ENCODE peak calls at places on chromosome 16, in four cellular contexts. Z is IMR-90, I is mesendoderm, J is H1. P is an unnamed sample.

GRCh38 chr16:11836653-11837244 is 14.6 kb downstream of the RSL1D1 start:
- DNase-seq in Z (peak; percentile 87), I (peak; percentile 86), J (no peak), P (no peak)

GRCh38 chr16:63553980-63554379 is 1517.7 kb upstream of the CDH8 start:
- DNase-seq in Z (no peak), I (no peak), J (no peak), P (no peak)

GRCh38 chr16:24983521-24983920 is 31.6 kb downstream of the ARHGAP17 start:
- DNase-seq in J (no peak), Z (no peak), I (no peak), P (no peak)

GRCh38 chr16:77657016-77657415 is 65.3 kb upstream of the NUDT7 start:
- DNase-seq in I (peak; percentile 92), J (peak; percentile 47), Z (peak; percentile 13), P (no peak)

GRCh38 chr16:48632137-48632774 is 22.3 kb upstream of the N4BP1 start:
- DNase-seq in I (no peak), Z (no peak), J (peak; percentile 17), P (no peak)

GRCh38 chr16:72787130-72787518 is 260.8 kb downstream of the ZFHX3 start:
- DNase-seq in I (no peak), Z (no peak), J (peak; percentile 50), P (no peak)

GRCh38 chr16:26665166-26665939 is 401.4 kb upstream of the C16orf82 start:
- DNase-seq in Z (no peak), J (no peak), I (no peak), P (no peak)

GRCh38 chr16:47734987-47735594 is 274.0 kb downstream of the PHKB start:
- DNase-seq in Z (no peak), I (peak; percentile 16), J (no peak), P (no peak)

GRCh38 chr16:9053006-9053601 is 38.3 kb upstream of the HAPSTR1 start:
- DNase-seq in Z (peak; percentile 75), I (peak; percentile 99), J (peak; percentile 86), P (peak; percentile 82)

GRCh38 chr16:1032607-1033006 is 39.9 kb upstream of the SSTR5 start:
- DNase-seq in Z (no peak), J (no peak), I (no peak), P (no peak)

GRCh38 chr16:25219070-25219737 is 2.5 kb downstream of the AQP8 start:
- DNase-seq in J (no peak), Z (no peak), I (no peak), P (no peak)

GRCh38 chr16:53529529-53529928 is 26.5 kb upstream of the AKTIP start:
- DNase-seq in I (no peak), Z (no peak), J (no peak), P (no peak)

GRCh38 chr16:67296422-67296821 is 17.1 kb downstream of the PLEKHG4 start:
- DNase-seq in I (no peak), Z (peak; percentile 92), J (no peak), P (no peak)

GRCh38 chr16:668519-669171 is 713 bp downstream of the RHOT2 start:
- DNase-seq in I (no peak), Z (no peak), J (no peak), P (no peak)

GRCh38 chr16:82176204-82176603 is 6.2 kb upstream of the MPHOSPH6 start:
- DNase-seq in I (no peak), J (no peak), Z (no peak), P (no peak)

GRCh38 chr16:2008009-2008526 is 1.6 kb downstream of the ZNF598 start:
- DNase-seq in J (no peak), Z (peak; percentile 34), I (no peak), P (no peak)

GRCh38 chr16:82658796-82659195 is 32.0 kb downstream of the CDH13 start:
- DNase-seq in Z (peak; percentile 61), J (no peak), I (no peak), P (no peak)

GRCh38 chr16:10172848-10173655 is 9.2 kb downstream of the GRIN2A start:
- DNase-seq in J (no peak), I (peak; percentile 86), Z (no peak), P (no peak)

GRCh38 chr16:11621920-11622651 is 35.4 kb upstream of the LITAF start:
- DNase-seq in I (no peak), Z (no peak), J (no peak), P (no peak)

GRCh38 chr16:69276143-69277115 is 34.7 kb upstream of the VPS4A start:
- DNase-seq in J (no peak), I (no peak), Z (peak; percentile 98), P (no peak)

GRCh38 chr16:749010-749409 is 8.2 kb upstream of the CIAO3 start:
- DNase-seq in I (no peak), J (no peak), Z (peak; percentile 81), P (no peak)

GRCh38 chr16:22296225-22297113 is 740 bp upstream of the POLR3E start:
- DNase-seq in J (peak; percentile 63), I (peak; percentile 27), Z (no peak), P (no peak)

GRCh38 chr16:49019081-49019633 is 262.5 kb downstream of the CBLN1 start:
- DNase-seq in I (peak; percentile 89), J (peak; percentile 51), Z (peak; percentile 27), P (peak; percentile 46)

GRCh38 chr16:6193718-6194117 is 1096.1 kb upstream of the EEF2KMT start:
- DNase-seq in Z (no peak), J (peak; percentile 77), I (peak; percentile 95), P (peak; percentile 72)

GRCh38 chr16:67723151-67723915 is 4.2 kb upstream of the GFOD2 start:
- DNase-seq in I (peak; percentile 23), J (no peak), Z (peak; percentile 75), P (no peak)

GRCh38 chr16:67845291-67846062 is 1.3 kb upstream of the NUTF2 start:
- DNase-seq in I (no peak), Z (no peak), J (no peak), P (no peak)

GRCh38 chr16:51773051-51773450 is 622.0 kb upstream of the SALL1 start:
- DNase-seq in Z (no peak), I (peak; percentile 21), J (no peak), P (no peak)

GRCh38 chr16:50461400-50461760 is 86.8 kb upstream of the NKD1 start:
- DNase-seq in I (no peak), Z (no peak), J (no peak), P (no peak)

GRCh38 chr16:27781195-27781524 is 231.2 kb downstream of the KATNIP start:
- DNase-seq in Z (no peak), I (no peak), J (no peak), P (no peak)

GRCh38 chr16:56195151-56195550 is 3.9 kb downstream of the GNAO1 start:
- DNase-seq in I (no peak), J (no peak), Z (no peak), P (no peak)

GRCh38 chr16:18836702-18837101 is 35.4 kb upstream of the ARL6IP1 start:
- DNase-seq in Z (no peak), I (no peak), J (no peak), P (no peak)

GRCh38 chr16:53504665-53505064 is 1.7 kb upstream of the AKTIP start:
- DNase-seq in Z (peak; percentile 46), I (no peak), J (no peak), P (no peak)

GRCh38 chr16:12315330-12316138 is 339.0 kb downstream of the SNX29 start:
- DNase-seq in Z (no peak), I (no peak), J (no peak), P (no peak)

GRCh38 chr16:30950516-30951073 is 1.7 kb downstream of the ORAI3 start:
- DNase-seq in I (no peak), J (no peak), Z (no peak), P (no peak)
- H3K4ac ChIP-seq in I (no peak overlapping the region), J (peak overlapping the region; percentile 83), Z (peak overlapping the region; percentile 97), P (no peak overlapping the region)

DNA sequence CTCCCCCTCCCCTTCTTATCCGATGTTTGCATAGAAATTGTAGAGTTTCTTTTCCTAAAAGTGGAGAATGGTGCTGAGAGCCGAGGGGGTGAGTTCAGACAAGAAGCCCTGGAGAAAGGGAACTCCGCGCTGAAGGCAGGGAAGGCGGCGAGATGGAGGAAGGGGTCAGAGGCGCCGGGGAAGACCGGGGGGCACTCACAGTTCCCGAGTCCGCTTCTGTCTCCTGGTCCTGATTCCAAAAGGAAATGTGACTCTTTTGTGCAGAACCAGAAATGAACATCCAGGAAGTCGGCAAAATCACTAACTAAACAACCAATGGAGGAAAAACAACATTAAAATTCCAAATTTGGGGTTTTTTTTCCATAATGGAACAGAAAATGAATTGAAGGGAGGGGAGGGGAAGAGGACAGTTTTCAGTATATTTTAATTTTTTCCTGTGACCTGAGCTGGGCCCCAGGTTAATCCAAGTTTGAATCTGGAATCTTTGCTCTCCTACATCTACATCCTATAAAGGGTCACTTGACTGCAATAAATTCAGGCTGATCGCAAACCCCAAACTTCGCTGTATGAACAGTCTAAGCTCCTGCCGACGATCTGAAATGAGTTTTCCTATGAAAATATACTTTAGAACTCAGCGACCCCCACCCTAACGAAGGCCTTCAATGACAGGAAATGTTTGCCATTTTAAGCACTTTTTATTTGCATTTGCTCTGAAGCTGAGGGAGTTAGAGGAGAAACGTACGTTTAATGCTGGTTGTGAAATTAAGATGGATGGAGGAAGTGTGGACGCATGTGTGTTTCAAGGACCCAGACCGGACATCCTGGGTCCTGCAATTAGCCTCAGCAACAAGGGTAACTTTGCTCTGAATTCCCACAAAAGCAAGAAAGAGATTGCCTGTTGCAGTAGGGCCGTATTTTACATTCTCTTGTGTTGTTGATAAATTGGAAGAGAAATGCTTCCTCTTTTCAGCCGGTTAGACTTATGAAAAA is 252.2 kb downstream of the C16orf95 start:
- DNase-seq in J (no peak), I (no peak), Z (no peak), P (no peak)
- H3K4me3 ChIP-seq in J (no peak overlapping the region), I (no peak overlapping the region), Z (no peak overlapping the region), P (no peak overlapping the region)

DNA sequence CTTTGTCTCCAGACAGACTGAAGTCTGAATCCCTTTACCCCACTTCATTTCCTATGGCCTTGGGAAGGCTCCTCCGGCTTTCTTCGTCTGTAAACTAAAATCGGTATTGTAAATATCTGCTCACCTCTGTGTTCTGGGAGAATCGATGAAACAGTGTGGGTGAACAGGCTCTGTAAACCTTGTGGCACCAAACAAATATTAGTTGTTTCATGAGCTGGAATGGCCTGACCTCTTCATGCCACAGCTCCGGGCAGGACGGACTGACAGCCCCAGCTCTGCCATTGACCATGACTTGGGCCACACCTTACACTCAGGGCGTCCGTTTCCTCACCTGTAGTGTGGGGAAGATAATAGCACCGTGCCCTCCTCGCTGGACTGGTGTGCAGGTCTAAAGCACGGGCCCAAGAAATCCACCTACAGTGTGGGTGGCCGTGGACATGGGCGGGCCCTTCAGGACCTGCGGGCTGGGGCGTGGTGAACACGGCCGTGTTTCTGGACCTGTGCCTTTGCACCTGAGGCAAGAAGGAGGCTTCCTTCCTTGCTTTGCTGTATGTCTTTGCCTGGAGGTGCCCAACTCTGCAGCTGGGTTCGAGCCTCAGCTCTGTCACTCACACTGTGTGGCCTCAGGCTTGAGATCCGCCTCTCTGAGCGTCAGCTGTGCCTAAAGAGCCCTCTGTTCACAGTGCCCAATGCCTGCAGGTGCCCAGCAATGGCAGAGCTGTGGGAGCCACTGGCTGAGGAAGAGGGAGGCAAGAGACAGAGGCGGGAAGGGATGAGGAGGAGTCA is 6.1 kb upstream of the OSGIN1 start:
- DNase-seq in J (no peak), I (no peak), Z (no peak), P (no peak)
- H4K8ac ChIP-seq in J (no peak overlapping the region), I (no peak overlapping the region), Z (no peak overlapping the region), P (no peak overlapping the region)

DNA sequence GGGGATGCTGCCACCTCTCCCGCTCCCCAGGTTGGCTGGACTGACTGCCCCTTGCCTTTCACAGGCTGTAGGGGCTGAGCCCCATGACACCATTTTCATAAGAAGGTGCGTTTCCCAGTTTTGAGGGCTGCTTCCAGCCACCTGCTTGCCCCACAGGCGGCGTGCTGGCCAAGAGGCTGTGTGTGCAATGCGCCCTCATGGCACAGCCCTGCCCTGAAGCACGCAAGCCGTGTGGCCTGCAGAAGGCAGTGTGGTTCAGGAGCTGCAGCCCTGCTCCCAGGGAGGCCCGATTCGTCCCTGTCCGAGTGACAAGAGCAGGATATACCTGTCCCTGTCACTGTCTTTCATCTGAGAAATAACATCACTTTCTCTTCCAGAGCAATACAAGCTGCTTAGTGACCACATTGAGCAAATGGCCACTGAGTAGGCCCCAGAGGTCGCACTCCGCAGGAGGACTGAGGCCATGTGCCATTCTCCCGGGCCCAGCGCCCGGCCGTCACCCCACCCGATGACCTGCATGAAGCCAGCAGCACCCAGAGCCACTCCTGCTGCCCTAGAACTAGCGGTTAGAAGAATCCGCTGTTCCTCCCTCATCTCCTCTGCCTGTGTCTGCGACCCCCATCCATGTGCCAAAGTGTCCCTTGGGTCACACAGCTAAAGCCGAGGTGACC is 24.2 kb downstream of the CIBAR2 start:
- DNase-seq in I (no peak), J (no peak), Z (no peak), P (no peak)
- H3K4ac ChIP-seq in I (no peak overlapping the region), J (no peak overlapping the region), Z (no peak overlapping the region), P (no peak overlapping the region)

P was measured in neuronal stem cell.